ENCODE peak calls at places on chromosome 4, in nine cellular contexts. E, G, P, D, Z, L, W, C and J are unnamed samples.

GRCh38 chr4:1895971-1896657 is 24.9 kb downstream of the NSD2 start:
- DNase-seq in W (no peak), P (no peak), Z (no peak), C (no peak), E (no peak), G (no peak), D (no peak), L (no peak), J (no peak)

GRCh38 chr4:3689576-3690551 is 76.3 kb upstream of the ADRA2C start:
- DNase-seq in G (no peak), C (no peak), P (no peak), W (no peak), L (no peak), D (no peak), Z (no peak), E (no peak), J (no peak)

GRCh38 chr4:169236901-169237626 is 33.7 kb downstream of the SH3RF1 start:
- DNase-seq in C (no peak), L (no peak), D (no peak), G (no peak), E (no peak), P (no peak), W (no peak), Z (peak; percentile 52), J (no peak)

GRCh38 chr4:73891739-73892405 is 22.7 kb downstream of the CXCL1 start:
- DNase-seq in W (no peak), Z (no peak), C (no peak), E (no peak), G (no peak), L (no peak), D (no peak), P (no peak), J (no peak)

GRCh38 chr4:161382655-161383054 is 781.1 kb downstream of the FSTL5 start:
- DNase-seq in D (no peak), E (no peak), Z (no peak), C (no peak), W (no peak), P (no peak), L (no peak), G (no peak), J (no peak)

GRCh38 chr4:183905081-183905592 is at the start of gene STOX2:
- DNase-seq in L (peak; percentile 84), P (no peak), C (no peak), Z (peak; percentile 60), E (peak; percentile 77), D (peak; percentile 28), W (no peak), G (no peak), J (peak; percentile 49)

GRCh38 chr4:158821228-158822009 is 52.6 kb downstream of the FNIP2 start:
- DNase-seq in D (no peak), G (no peak), Z (no peak), W (no peak), L (no peak), E (peak; percentile 75), P (peak; percentile 19), C (no peak), J (no peak)

GRCh38 chr4:3483471-3483921 is 20.4 kb downstream of the DOK7 start:
- DNase-seq in C (no peak), W (no peak), G (no peak), Z (no peak), D (no peak), P (no peak), E (peak; percentile 73), L (no peak), J (no peak)

GRCh38 chr4:6017030-6017429 is 1.2 kb downstream of the C4orf50 start:
- DNase-seq in W (no peak), C (no peak), L (no peak), P (no peak), D (no peak), Z (no peak), E (no peak), G (no peak), J (no peak)

GRCh38 chr4:84319124-84319523 is 180.0 kb downstream of the NKX6-1 start:
- DNase-seq in L (no peak), G (no peak), P (no peak), E (peak; percentile 3), C (no peak), D (no peak), Z (no peak), W (no peak), J (no peak)

GRCh38 chr4:16225139-16225538 is 1.1 kb downstream of the TAPT1 start:
- DNase-seq in W (no peak), D (no peak), C (no peak), L (no peak), P (no peak), G (no peak), Z (no peak), E (peak; percentile 39), J (peak; percentile 51)

GRCh38 chr4:152634110-152634760 is 45.6 kb downstream of the TMEM154 start:
- DNase-seq in Z (no peak), G (no peak), L (no peak), C (no peak), W (no peak), D (no peak), E (no peak), P (no peak), J (no peak)

GRCh38 chr4:70627620-70628019 is 924 bp upstream of the ENAM start:
- DNase-seq in Z (no peak), C (no peak), G (no peak), W (no peak), L (no peak), P (no peak), D (no peak), E (no peak), J (no peak)

GRCh38 chr4:92872604-92873003 is 568.8 kb downstream of the GRID2 start:
- DNase-seq in D (no peak), W (no peak), E (no peak), G (no peak), C (no peak), Z (no peak), L (no peak), P (no peak), J (no peak)

GRCh38 chr4:41258783-41259182 is 2.1 kb downstream of the UCHL1 start:
- DNase-seq in G (no peak), E (peak; percentile 74), L (no peak), W (no peak), P (no peak), D (no peak), C (no peak), Z (no peak), J (peak; percentile 70)

GRCh38 chr4:40719008-40719623 is 30.6 kb upstream of the NSUN7 start:
- DNase-seq in L (no peak), P (no peak), W (no peak), E (peak; percentile 79), Z (no peak), D (no peak), C (no peak), G (no peak), J (peak; percentile 26)

GRCh38 chr4:158824425-158825274 is 55.8 kb downstream of the FNIP2 start:
- DNase-seq in D (no peak), L (no peak), G (no peak), C (no peak), P (no peak), E (peak; percentile 94), Z (no peak), W (no peak), J (peak; percentile 87)

GRCh38 chr4:3612934-3613333 is 80.7 kb upstream of the LRPAP1 start:
- DNase-seq in C (no peak), E (no peak), G (no peak), L (no peak), W (no peak), P (no peak), D (no peak), Z (no peak), J (no peak)

GRCh38 chr4:102343964-102344519 is 1.2 kb downstream of the SLC39A8 start:
- DNase-seq in D (peak; percentile 81), G (no peak), C (peak; percentile 1), E (no peak), W (no peak), P (no peak), L (no peak), Z (no peak), J (no peak)

GRCh38 chr4:77031544-77031943 is 44.2 kb downstream of the CCNI start:
- DNase-seq in D (peak; percentile 23), E (no peak), C (no peak), W (no peak), Z (no peak), G (no peak), L (no peak), P (no peak), J (no peak)

GRCh38 chr4:7105261-7105660 is 37.4 kb upstream of the GRPEL1 start:
- DNase-seq in P (no peak), C (no peak), D (no peak), E (peak; percentile 34), W (no peak), L (no peak), G (no peak), Z (no peak), J (no peak)

GRCh38 chr4:138473339-138473738 is 231.2 kb upstream of the SLC7A11 start:
- DNase-seq in C (no peak), E (no peak), W (no peak), G (no peak), D (no peak), L (no peak), P (no peak), Z (no peak), J (no peak)

GRCh38 chr4:136863756-136864155 is 668.5 kb downstream of the PCDH18 start:
- DNase-seq in C (no peak), D (no peak), E (peak; percentile 26), G (no peak), L (no peak), Z (no peak), P (no peak), W (no peak), J (peak; percentile 59)

GRCh38 chr4:122041312-122041711 is 89.5 kb upstream of the TRPC3 start:
- DNase-seq in P (no peak), Z (no peak), L (no peak), D (no peak), E (no peak), C (no peak), W (no peak), G (no peak), J (no peak)

GRCh38 chr4:122542411-122543236 is 78.2 kb downstream of the IL21 start:
- DNase-seq in Z (no peak), L (no peak), E (peak; percentile 64), P (no peak), D (no peak), G (no peak), C (no peak), W (no peak), J (peak; percentile 56)

GRCh38 chr4:87669373-87669772 is 19.3 kb downstream of the DMP1 start:
- DNase-seq in D (no peak), G (no peak), P (no peak), C (no peak), W (no peak), E (no peak), Z (no peak), L (no peak), J (no peak)

GRCh38 chr4:32417113-32417704 is 1697.0 kb downstream of the PCDH7 start:
- DNase-seq in E (no peak), C (no peak), D (no peak), W (no peak), Z (no peak), P (no peak), L (no peak), G (no peak), J (no peak)

GRCh38 chr4:109406337-109406931 is 27.2 kb upstream of the SEC24B start:
- DNase-seq in P (peak; percentile 24), D (peak; percentile 33), G (no peak), W (peak; percentile 4), C (no peak), E (peak; percentile 61), Z (no peak), L (no peak), J (peak; percentile 75)

GRCh38 chr4:125703443-125703842 is 388.7 kb downstream of the FAT4 start:
- DNase-seq in P (no peak), D (no peak), W (no peak), E (peak; percentile 37), Z (no peak), C (no peak), L (no peak), G (no peak), J (peak; percentile 75)

GRCh38 chr4:139286186-139286698 is 6.2 kb upstream of the MGARP start:
- DNase-seq in Z (no peak), E (no peak), L (no peak), D (no peak), G (no peak), P (no peak), C (no peak), W (no peak), J (no peak)

GRCh38 chr4:159358226-159358625 is 255.3 kb downstream of the RAPGEF2 start:
- DNase-seq in Z (no peak), W (no peak), L (no peak), G (no peak), P (no peak), C (no peak), E (peak; percentile 45), D (no peak), J (peak; percentile 25)